ENCODE peak calls at places on chromosomes 7 and 10, in four cellular contexts. F is psoas muscle, W is cardiac fibroblast, A is neural progenitor cell. Q is an unnamed sample.

GRCh38 chr10:89302628-89303027 is 782 bp downstream of the IFIT2 start:
- DNase-seq in F (no peak), W (no peak), A (no peak), Q (peak; percentile 45)

GRCh38 chr10:11742779-11743298 is 657 bp downstream of the ECHDC3 start:
- DNase-seq in F (peak; percentile 91), W (no peak), A (no peak), Q (no peak)

GRCh38 chr10:12656518-12657142 is 307.3 kb downstream of the CAMK1D start:
- DNase-seq in F (no peak), W (peak; percentile 69), A (peak; percentile 53), Q (peak; percentile 88)

GRCh38 chr10:27547047-27547446 is 42.9 kb downstream of the RAB18 start:
- DNase-seq in F (no peak), W (no peak), A (no peak), Q (no peak)

GRCh38 chr10:132899054-132899750 is 43.2 kb downstream of the CFAP46 start:
- DNase-seq in F (peak; percentile 46), W (no peak), A (no peak), Q (no peak)

GRCh38 chr10:88990528-88991160 is at the start of gene FAS:
- DNase-seq in F (peak; percentile 81), W (peak; percentile 84), A (peak; percentile 55), Q (peak; percentile 55)

GRCh38 chr7:149733131-149733531 is 40.3 kb downstream of the ZNF467 start:
- DNase-seq in F (no peak), W (no peak), A (no peak), Q (no peak)

GRCh38 chr10:14611971-14612693 is 162.6 kb downstream of the FAM107B start:
- DNase-seq in F (no peak), W (no peak), A (no peak), Q (no peak)

GRCh38 chr10:63416376-63416775 is 49.4 kb downstream of the JMJD1C start:
- DNase-seq in F (no peak), W (peak; percentile 43), A (no peak), Q (peak; percentile 56)

GRCh38 chr10:8054243-8054497 is 318 bp upstream of the GATA3 start:
- DNase-seq in F (no peak), W (peak; percentile 44), A (no peak), Q (no peak)

GRCh38 chr7:83921798-83922607 is 272.6 kb downstream of the SEMA3A start:
- DNase-seq in F (no peak), W (peak; percentile 5), A (no peak), Q (peak; percentile 8)

GRCh38 chr10:90800232-90800796 is 57.5 kb downstream of the HTR7 start:
- DNase-seq in F (no peak), W (no peak), A (no peak), Q (no peak)

GRCh38 chr7:124712017-124712416 is 53.6 kb downstream of the GPR37 start:
- DNase-seq in F (no peak), W (no peak), A (no peak), Q (peak; percentile 43)

GRCh38 chr7:133265821-133266220 is 12.9 kb downstream of the EXOC4 start:
- DNase-seq in F (no peak), W (peak; percentile 36), A (no peak), Q (peak; percentile 32)

GRCh38 chr7:127035203-127035849 is 217.4 kb downstream of the GRM8 start:
- DNase-seq in F (no peak), W (no peak), A (no peak), Q (no peak)

GRCh38 chr7:124765401-124766352 is at the start of gene GPR37:
- DNase-seq in F (peak; percentile 73), W (peak; percentile 34), A (peak; percentile 84), Q (peak; percentile 81)

GRCh38 chr7:1934756-1935155 is 264.7 kb downstream of the ELFN1 start:
- DNase-seq in F (no peak), W (no peak), A (no peak), Q (no peak)

GRCh38 chr7:45391618-45392451 is 182.3 kb upstream of the ADCY1 start:
- DNase-seq in F (no peak), W (no peak), A (no peak), Q (no peak)

GRCh38 chr10:107540981-107541380 is 376.5 kb upstream of the SORCS1 start:
- DNase-seq in F (no peak), W (no peak), A (no peak), Q (no peak)

GRCh38 chr7:44891372-44891771 is 6.0 kb upstream of the PURB start:
- DNase-seq in F (no peak), W (no peak), A (no peak), Q (no peak)

GRCh38 chr10:23158370-23158769 is 33.7 kb upstream of the PTF1A start:
- DNase-seq in F (no peak), W (peak; percentile 75), A (peak; percentile 85), Q (peak; percentile 81)

GRCh38 chr7:28081016-28081415 is 99.6 kb downstream of the JAZF1 start:
- DNase-seq in F (peak; percentile 61), W (peak; percentile 33), A (no peak), Q (no peak)

GRCh38 chr7:79272066-79272669 is 181.3 kb downstream of the MAGI2 start:
- DNase-seq in F (no peak), W (peak; percentile 68), A (peak; percentile 52), Q (peak; percentile 74)

GRCh38 chr10:63103971-63104409 is 29.1 kb upstream of the NRBF2 start:
- DNase-seq in F (no peak), W (no peak), A (peak; percentile 75), Q (no peak)

GRCh38 chr7:128189231-128189930 is 51.7 kb upstream of the LEP start:
- DNase-seq in F (no peak), W (no peak), A (no peak), Q (no peak)

GRCh38 chr10:91389636-91390512 is 20.3 kb upstream of the HECTD2 start:
- DNase-seq in F (no peak), W (peak; percentile 75), A (peak; percentile 84), Q (peak; percentile 82)

GRCh38 chr7:49579408-49579807 is 194.0 kb upstream of the VWC2 start:
- DNase-seq in F (no peak), W (no peak), A (no peak), Q (no peak)

GRCh38 chr10:4771554-4772201 is 54.3 kb upstream of the AKR1E2 start:
- DNase-seq in F (no peak), W (peak; percentile 32), A (no peak), Q (peak; percentile 62)

GRCh38 chr10:31319602-31320178 is 674 bp downstream of the ZEB1 start:
- DNase-seq in F (no peak), W (peak; percentile 17), A (peak; percentile 75), Q (peak; percentile 15)

GRCh38 chr10:31321396-31321941 is 2.5 kb downstream of the ZEB1 start:
- DNase-seq in F (no peak), W (peak; percentile 31), A (peak; percentile 11), Q (peak; percentile 48)

GRCh38 chr10:31320598-31321211 is 1.7 kb downstream of the ZEB1 start:
- DNase-seq in F (peak; percentile 71), W (peak; percentile 63), A (peak; percentile 70), Q (peak; percentile 64)

GRCh38 chr10:31320179-31320597 is 1.2 kb downstream of the ZEB1 start:
- DNase-seq in F (peak; percentile 70), W (peak; percentile 53), A (peak; percentile 63), Q (no peak)

DNA sequence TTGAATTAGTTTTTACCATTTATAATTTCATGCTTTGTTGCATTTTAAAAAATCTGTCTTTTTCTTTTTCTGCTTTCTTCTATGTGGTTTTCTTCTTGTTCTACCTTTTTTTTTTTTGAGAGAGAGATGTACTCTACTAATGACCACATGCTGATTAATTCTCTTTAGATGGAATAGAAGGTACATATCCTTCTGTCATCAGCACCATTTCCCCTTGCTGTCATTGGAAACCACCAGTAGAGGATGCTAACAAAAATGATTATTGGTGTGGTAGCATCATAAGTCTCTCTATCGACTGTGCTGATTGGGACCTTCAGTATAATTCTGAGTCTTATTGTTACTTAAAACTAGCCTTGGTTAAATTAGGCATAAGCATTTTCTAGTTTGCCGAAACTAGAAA is 3.6 kb downstream of the ZEB1 start:
- DNase-seq in F (no peak), W (peak; percentile 26), A (peak; percentile 5), Q (peak; percentile 35)
- TF ChIP-seq CTCF in F (peak; percentile 21), W (peak; percentile 41), A (no peak), Q (peak; percentile 53)

DNA sequence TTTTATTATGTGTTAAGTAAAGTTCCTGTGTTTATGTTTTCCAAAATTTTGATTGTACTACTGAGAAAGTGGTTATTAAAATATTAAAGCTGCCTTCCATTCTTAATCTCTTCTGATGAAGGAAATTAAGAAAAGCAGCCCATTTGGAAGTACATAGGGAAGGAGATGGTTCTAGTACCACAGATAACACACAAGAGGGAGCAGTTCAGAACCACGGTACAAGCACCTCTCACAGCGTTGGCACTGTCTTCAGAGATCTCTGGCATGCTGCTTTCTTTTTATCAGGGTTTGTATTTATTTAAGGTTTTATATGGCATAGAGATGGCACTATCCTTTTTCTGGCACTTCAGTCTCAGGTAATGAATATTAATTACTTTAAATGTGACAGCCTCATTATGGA is 111.6 kb downstream of the PHTF2 start:
- DNase-seq in F (no peak), W (peak; percentile 8), A (no peak), Q (peak; percentile 19)
- TF ChIP-seq CTCF in F (peak; percentile 5), W (peak; percentile 2), A (peak; percentile 11), Q (peak; percentile 31)

GRCh38 chr10:129474642-129475041 is 7.6 kb downstream of the MGMT start:
- DNase-seq in F (no peak), W (no peak), A (no peak), Q (no peak)
- TF ChIP-seq CTCF in F (no peak), W (no peak), A (no peak), Q (no peak)

GRCh38 chr7:144069511-144069910 is at the start of gene OR2A25:
- DNase-seq in F (no peak), W (no peak), A (no peak), Q (no peak)

GRCh38 chr7:144057954-144058353 is 9.2 kb downstream of the OR2A5 start:
- DNase-seq in F (no peak), W (peak; percentile 26), A (no peak), Q (peak; percentile 68)

GRCh38 chr7:144063710-144064109 is 5.9 kb upstream of the OR2A25 start:
- DNase-seq in F (no peak), W (no peak), A (peak; percentile 14), Q (no peak)
- TF ChIP-seq CTCF in F (no peak), W (peak; percentile 27), A (peak; percentile 61), Q (peak; percentile 51)

GRCh38 chr7:93601363-93601762 is 26.8 kb upstream of the CALCR start:
- DNase-seq in F (no peak), W (no peak), A (peak; percentile 13), Q (peak; percentile 9)
- TF ChIP-seq CTCF in F (no peak), W (no peak), A (peak; percentile 32), Q (no peak)

GRCh38 chr10:60006046-60006445 is 99.7 kb upstream of the CCDC6 start:
- DNase-seq in F (no peak), W (no peak), A (no peak), Q (peak; percentile 20)

GRCh38 chr10:60003709-60004191 is 97.4 kb upstream of the CCDC6 start:
- DNase-seq in F (no peak), W (no peak), A (peak; percentile 46), Q (no peak)

GRCh38 chr10:60009316-60009715 is 103.0 kb upstream of the CCDC6 start:
- DNase-seq in F (no peak), W (no peak), A (no peak), Q (no peak)

GRCh38 chr10:60008816-60009215 is 102.5 kb upstream of the CCDC6 start:
- DNase-seq in F (no peak), W (no peak), A (no peak), Q (no peak)
- TF ChIP-seq CTCF in F (no peak), W (no peak), A (no peak), Q (no peak)

GRCh38 chr10:79178614-79179403 is 110.0 kb downstream of the ZMIZ1 start:
- DNase-seq in F (peak; percentile 68), W (peak; percentile 86), A (peak; percentile 73), Q (peak; percentile 83)
- TF ChIP-seq CTCF in F (no peak), W (no peak), A (no peak), Q (no peak)

Q was measured in choroid plexus epithelial cell.